ENCODE peak calls at places on chromosomes 12 and 14, in seven cellular contexts. One of them, this sample, is unnamed.

GRCh38 chr14:30420489-30420888 is 138.5 kb upstream of the G2E3 start:
- DNase-seq in upper lobe of left lung: no peak
- DNase-seq in endothelial cell: no peak
- DNase-seq in upper lobe of right lung: no peak
- DNase-seq in GM10248: no peak
- DNase-seq in progenitor cell of endocrine pancreas: no peak
- DNase-seq in CD8-positive, alpha-beta T cell: no peak
- DNase-seq in this sample: no peak

GRCh38 chr14:101347893-101348777 is 213.2 kb upstream of the DIO3 start:
- DNase-seq in upper lobe of left lung: peak; percentile 29
- DNase-seq in endothelial cell: no peak
- DNase-seq in upper lobe of right lung: no peak
- DNase-seq in GM10248: no peak
- DNase-seq in progenitor cell of endocrine pancreas: no peak
- DNase-seq in CD8-positive, alpha-beta T cell: no peak
- DNase-seq in this sample: no peak

GRCh38 chr14:53874704-53875103 is 81.9 kb downstream of the BMP4 start:
- DNase-seq in upper lobe of left lung: no peak
- DNase-seq in endothelial cell: no peak
- DNase-seq in upper lobe of right lung: no peak
- DNase-seq in GM10248: no peak
- DNase-seq in progenitor cell of endocrine pancreas: no peak
- DNase-seq in CD8-positive, alpha-beta T cell: no peak
- DNase-seq in this sample: no peak

GRCh38 chr12:20561886-20562285 is 133.2 kb upstream of the SLCO1C1 start:
- DNase-seq in upper lobe of left lung: peak; percentile 21
- DNase-seq in endothelial cell: no peak
- DNase-seq in upper lobe of right lung: no peak
- DNase-seq in GM10248: no peak
- DNase-seq in progenitor cell of endocrine pancreas: no peak
- DNase-seq in CD8-positive, alpha-beta T cell: no peak
- DNase-seq in this sample: no peak

GRCh38 chr12:75848533-75848932 is 183.0 kb downstream of the PHLDA1 start:
- DNase-seq in upper lobe of left lung: no peak
- DNase-seq in endothelial cell: no peak
- DNase-seq in upper lobe of right lung: no peak
- DNase-seq in GM10248: no peak
- DNase-seq in progenitor cell of endocrine pancreas: no peak
- DNase-seq in CD8-positive, alpha-beta T cell: no peak
- DNase-seq in this sample: no peak

GRCh38 chr12:129550353-129550752 is 353.5 kb downstream of the TMEM132D start:
- DNase-seq in upper lobe of left lung: no peak
- DNase-seq in endothelial cell: no peak
- DNase-seq in upper lobe of right lung: peak; percentile 75
- DNase-seq in GM10248: no peak
- DNase-seq in progenitor cell of endocrine pancreas: no peak
- DNase-seq in CD8-positive, alpha-beta T cell: no peak
- DNase-seq in this sample: no peak

GRCh38 chr12:11026118-11026517 is 3.7 kb upstream of the TAS2R19 start:
- DNase-seq in upper lobe of left lung: no peak
- DNase-seq in endothelial cell: peak; percentile 26
- DNase-seq in upper lobe of right lung: no peak
- DNase-seq in GM10248: no peak
- DNase-seq in progenitor cell of endocrine pancreas: no peak
- DNase-seq in CD8-positive, alpha-beta T cell: no peak
- DNase-seq in this sample: no peak

GRCh38 chr12:123250471-123251383 is 17.5 kb downstream of the MTRFR start:
- DNase-seq in upper lobe of left lung: no peak
- DNase-seq in endothelial cell: no peak
- DNase-seq in upper lobe of right lung: peak; percentile 85
- DNase-seq in GM10248: no peak
- DNase-seq in progenitor cell of endocrine pancreas: no peak
- DNase-seq in CD8-positive, alpha-beta T cell: no peak
- DNase-seq in this sample: no peak

DNA sequence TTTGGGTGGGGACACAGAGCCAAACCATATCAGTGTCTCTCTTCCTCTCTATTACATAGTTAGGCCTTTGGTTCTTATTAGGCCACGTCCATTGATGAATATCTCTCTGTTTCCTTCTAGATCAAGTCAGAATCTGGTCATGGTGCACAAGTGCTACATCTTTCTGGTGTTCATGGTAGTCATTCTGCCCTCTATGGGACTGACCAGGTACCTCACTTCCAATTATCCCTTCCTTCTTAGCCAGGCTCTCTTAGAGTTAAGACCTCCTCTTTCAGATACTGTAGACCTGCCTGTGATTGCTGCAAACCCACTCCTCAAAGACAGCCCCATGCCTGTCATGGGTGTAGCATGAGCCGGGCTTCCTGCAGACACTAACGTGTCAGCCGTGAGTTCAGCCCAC is 25.2 kb downstream of the NGB start:
- DNase-seq in upper lobe of left lung: no peak
- DNase-seq in endothelial cell: no peak
- DNase-seq in upper lobe of right lung: no peak
- DNase-seq in GM10248: no peak
- DNase-seq in progenitor cell of endocrine pancreas: no peak
- DNase-seq in CD8-positive, alpha-beta T cell: no peak
- DNase-seq in this sample: no peak
- TF ChIP-seq CTCF in upper lobe of left lung: no peak
- TF ChIP-seq CTCF in endothelial cell: no peak
- TF ChIP-seq CTCF in upper lobe of right lung: no peak
- TF ChIP-seq CTCF in GM10248: no peak
- TF ChIP-seq CTCF in progenitor cell of endocrine pancreas: no peak
- TF ChIP-seq CTCF in CD8-positive, alpha-beta T cell: no peak
- TF ChIP-seq CTCF in this sample: no peak

GRCh38 chr12:119681139-119681538 is 13.2 kb downstream of the PRKAB1 start:
- DNase-seq in upper lobe of left lung: no peak
- DNase-seq in endothelial cell: no peak
- DNase-seq in upper lobe of right lung: no peak
- DNase-seq in GM10248: no peak
- DNase-seq in progenitor cell of endocrine pancreas: no peak
- DNase-seq in CD8-positive, alpha-beta T cell: no peak
- DNase-seq in this sample: no peak
- TF ChIP-seq CTCF in upper lobe of left lung: no peak
- TF ChIP-seq CTCF in endothelial cell: no peak
- TF ChIP-seq CTCF in upper lobe of right lung: no peak
- TF ChIP-seq CTCF in GM10248: no peak
- TF ChIP-seq CTCF in progenitor cell of endocrine pancreas: no peak
- TF ChIP-seq CTCF in CD8-positive, alpha-beta T cell: no peak
- TF ChIP-seq CTCF in this sample: no peak

DNA sequence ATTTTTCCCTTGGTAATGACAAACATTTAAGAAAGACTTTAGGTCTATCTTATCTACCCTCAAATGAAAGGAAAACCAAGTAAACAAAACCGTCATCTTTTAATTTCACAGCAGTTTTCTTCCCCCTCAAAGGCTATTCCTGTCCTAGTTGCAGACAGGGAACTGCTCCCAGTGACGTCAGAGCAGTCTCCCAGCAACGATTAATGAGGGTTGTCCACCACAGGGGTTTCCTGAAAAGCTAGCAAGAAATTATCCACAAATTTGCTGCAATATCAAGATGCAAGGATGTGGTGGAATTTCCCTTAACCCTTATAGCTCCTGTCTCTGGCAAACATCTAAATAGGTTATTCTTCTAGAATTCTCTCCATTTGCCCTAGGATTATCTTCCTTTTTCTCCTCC is 89.1 kb upstream of the STAC3 start:
- DNase-seq in upper lobe of left lung: no peak
- DNase-seq in endothelial cell: no peak
- DNase-seq in upper lobe of right lung: no peak
- DNase-seq in GM10248: no peak
- DNase-seq in progenitor cell of endocrine pancreas: no peak
- DNase-seq in CD8-positive, alpha-beta T cell: no peak
- DNase-seq in this sample: no peak
- TF ChIP-seq CTCF in upper lobe of left lung: no peak
- TF ChIP-seq CTCF in endothelial cell: no peak
- TF ChIP-seq CTCF in upper lobe of right lung: no peak
- TF ChIP-seq CTCF in GM10248: no peak
- TF ChIP-seq CTCF in progenitor cell of endocrine pancreas: no peak
- TF ChIP-seq CTCF in CD8-positive, alpha-beta T cell: no peak
- TF ChIP-seq CTCF in this sample: no peak

DNA sequence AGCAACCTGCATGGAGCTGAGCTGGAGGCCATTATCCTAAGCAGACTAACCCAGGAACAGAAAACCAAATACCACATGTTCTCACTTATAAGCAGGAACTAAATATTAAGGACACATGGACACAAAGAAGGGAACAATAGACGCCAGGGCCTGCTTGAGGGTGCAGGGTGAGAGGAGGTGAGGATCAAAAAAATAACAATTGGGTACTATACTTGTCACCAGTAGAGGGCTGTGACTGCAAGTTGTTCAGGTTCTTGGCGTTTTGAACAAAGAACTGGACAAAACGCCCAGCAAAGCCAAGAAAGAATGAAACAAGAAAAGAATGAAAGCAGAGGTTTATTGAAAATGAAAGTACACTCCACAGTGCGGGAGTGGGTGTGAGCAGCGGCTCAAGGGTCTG is 208.5 kb upstream of the NEDD1 start:
- DNase-seq in upper lobe of left lung: no peak
- DNase-seq in endothelial cell: no peak
- DNase-seq in upper lobe of right lung: no peak
- DNase-seq in GM10248: no peak
- DNase-seq in progenitor cell of endocrine pancreas: no peak
- DNase-seq in CD8-positive, alpha-beta T cell: no peak
- DNase-seq in this sample: no peak
- TF ChIP-seq CTCF in upper lobe of left lung: no peak
- TF ChIP-seq CTCF in endothelial cell: no peak
- TF ChIP-seq CTCF in upper lobe of right lung: no peak
- TF ChIP-seq CTCF in GM10248: no peak
- TF ChIP-seq CTCF in progenitor cell of endocrine pancreas: no peak
- TF ChIP-seq CTCF in CD8-positive, alpha-beta T cell: no peak
- TF ChIP-seq CTCF in this sample: no peak

GRCh38 chr12:80946591-80946990 is 8.9 kb upstream of the LIN7A start:
- DNase-seq in upper lobe of left lung: no peak
- DNase-seq in endothelial cell: no peak
- DNase-seq in upper lobe of right lung: no peak
- DNase-seq in GM10248: no peak
- DNase-seq in progenitor cell of endocrine pancreas: no peak
- DNase-seq in CD8-positive, alpha-beta T cell: no peak
- DNase-seq in this sample: no peak
- TF ChIP-seq CTCF in upper lobe of left lung: peak; percentile 9
- TF ChIP-seq CTCF in endothelial cell: no peak
- TF ChIP-seq CTCF in upper lobe of right lung: peak; percentile 18
- TF ChIP-seq CTCF in GM10248: peak; percentile 18
- TF ChIP-seq CTCF in progenitor cell of endocrine pancreas: peak; percentile 11
- TF ChIP-seq CTCF in CD8-positive, alpha-beta T cell: no peak
- TF ChIP-seq CTCF in this sample: no peak

DNA sequence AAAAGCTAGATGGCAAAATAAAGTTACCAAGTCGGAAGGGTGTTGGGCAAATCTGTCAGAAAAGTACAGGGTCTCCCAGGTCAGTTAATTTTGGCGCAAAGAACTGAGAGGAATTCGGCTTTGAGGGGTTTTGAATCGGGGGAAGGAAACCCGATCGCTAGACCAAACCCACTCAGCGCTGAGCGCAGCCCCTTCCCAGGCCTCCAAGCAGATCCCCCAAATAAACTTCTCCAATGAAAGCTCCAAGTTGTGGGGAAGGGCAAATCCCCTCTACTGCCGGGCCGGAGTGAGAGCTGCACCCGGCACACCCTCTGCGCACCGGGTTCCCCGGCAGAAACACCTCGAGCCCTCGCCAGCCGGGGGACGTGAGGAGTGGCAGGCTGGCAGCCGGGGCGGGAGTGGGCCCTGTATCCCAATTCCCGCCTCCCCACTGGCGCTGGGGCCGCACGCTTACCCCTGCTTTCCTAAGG is 443 bp downstream of the E2F7 start:
- DNase-seq in upper lobe of left lung: no peak
- DNase-seq in endothelial cell: no peak
- DNase-seq in upper lobe of right lung: no peak
- DNase-seq in GM10248: no peak
- DNase-seq in progenitor cell of endocrine pancreas: no peak
- DNase-seq in CD8-positive, alpha-beta T cell: no peak
- DNase-seq in this sample: no peak
- TF ChIP-seq CTCF in upper lobe of left lung: no peak
- TF ChIP-seq CTCF in endothelial cell: no peak
- TF ChIP-seq CTCF in upper lobe of right lung: no peak
- TF ChIP-seq CTCF in GM10248: no peak
- TF ChIP-seq CTCF in progenitor cell of endocrine pancreas: no peak
- TF ChIP-seq CTCF in CD8-positive, alpha-beta T cell: no peak
- TF ChIP-seq CTCF in this sample: no peak

This sample was measured in activated B cell treated with CpG ODN at 0.5 μM for 24 hours.